ENCODE peak calls at places on chromosomes 7 and 10, in six cellular contexts. One of them, this sample, is unnamed. For H3K27me3, the result is how much of the 10 kb centered on the place peaks cover.

GRCh38 chr7:155769701-155770100 is 42.6 kb downstream of the SHH start:
- DNase-seq in HepG2: no peak
- DNase-seq in GM12878: no peak
- DNase-seq in SK-N-SH: no peak
- DNase-seq in K562: no peak
- DNase-seq in H1: no peak
- DNase-seq in this sample: no peak

GRCh38 chr10:472241-472910 is 217.1 kb downstream of the DIP2C start:
- DNase-seq in HepG2: no peak
- DNase-seq in GM12878: no peak
- DNase-seq in SK-N-SH: no peak
- DNase-seq in K562: no peak
- DNase-seq in H1: no peak
- DNase-seq in this sample: no peak

GRCh38 chr10:73232887-73233286 is 14.2 kb downstream of the DNAJC9 start:
- DNase-seq in HepG2: no peak
- DNase-seq in GM12878: no peak
- DNase-seq in SK-N-SH: no peak
- DNase-seq in K562: peak
- DNase-seq in H1: no peak
- DNase-seq in this sample: no peak

GRCh38 chr10:114310346-114310745 is 71.3 kb downstream of the VWA2 start:
- DNase-seq in HepG2: no peak
- DNase-seq in GM12878: no peak
- DNase-seq in SK-N-SH: peak
- DNase-seq in K562: no peak
- DNase-seq in H1: no peak
- DNase-seq in this sample: no peak

GRCh38 chr7:113087278-113087998 is 811 bp upstream of the GPR85 start:
- DNase-seq in HepG2: peak
- DNase-seq in GM12878: no peak
- DNase-seq in SK-N-SH: peak
- DNase-seq in K562: peak
- DNase-seq in H1: no peak
- DNase-seq in this sample: peak

GRCh38 chr7:155231941-155232340 is 65.7 kb upstream of the INSIG1 start:
- DNase-seq in HepG2: no peak
- DNase-seq in GM12878: no peak
- DNase-seq in SK-N-SH: no peak
- DNase-seq in K562: no peak
- DNase-seq in H1: no peak
- DNase-seq in this sample: no peak

GRCh38 chr10:131802991-131803390 is 97.8 kb upstream of the PPP2R2D start:
- DNase-seq in HepG2: no peak
- DNase-seq in GM12878: no peak
- DNase-seq in SK-N-SH: no peak
- DNase-seq in K562: no peak
- DNase-seq in H1: no peak
- DNase-seq in this sample: no peak

GRCh38 chr7:117470777-117471176 is 9.0 kb upstream of the CFTR start:
- DNase-seq in HepG2: no peak
- DNase-seq in GM12878: peak
- DNase-seq in SK-N-SH: no peak
- DNase-seq in K562: no peak
- DNase-seq in H1: no peak
- DNase-seq in this sample: no peak

GRCh38 chr10:94274142-94274787 is 88.5 kb downstream of the NOC3L start:
- DNase-seq in HepG2: no peak
- DNase-seq in GM12878: no peak
- DNase-seq in SK-N-SH: no peak
- DNase-seq in K562: no peak
- DNase-seq in H1: no peak
- DNase-seq in this sample: no peak

GRCh38 chr7:66627876-66628360 is 763 bp upstream of the KCTD7 start:
- DNase-seq in HepG2: peak
- DNase-seq in GM12878: no peak
- DNase-seq in SK-N-SH: no peak
- DNase-seq in K562: no peak
- DNase-seq in H1: no peak
- DNase-seq in this sample: peak

GRCh38 chr7:113338297-113338696 is 219.9 kb upstream of the SMIM30 start:
- DNase-seq in HepG2: no peak
- DNase-seq in GM12878: no peak
- DNase-seq in SK-N-SH: no peak
- DNase-seq in K562: no peak
- DNase-seq in H1: no peak
- DNase-seq in this sample: no peak

GRCh38 chr7:67618569-67619543 is 622.2 kb downstream of the TYW1 start:
- DNase-seq in HepG2: no peak
- DNase-seq in GM12878: no peak
- DNase-seq in SK-N-SH: peak
- DNase-seq in K562: no peak
- DNase-seq in H1: peak
- DNase-seq in this sample: no peak

GRCh38 chr7:73973091-73973490 is 54.9 kb upstream of the ELN start:
- DNase-seq in HepG2: no peak
- DNase-seq in GM12878: no peak
- DNase-seq in SK-N-SH: no peak
- DNase-seq in K562: no peak
- DNase-seq in H1: no peak
- DNase-seq in this sample: no peak

GRCh38 chr7:157739650-157740049 is 402.8 kb downstream of the DNAJB6 start:
- DNase-seq in HepG2: no peak
- DNase-seq in GM12878: no peak
- DNase-seq in SK-N-SH: no peak
- DNase-seq in K562: peak
- DNase-seq in H1: no peak
- DNase-seq in this sample: no peak

GRCh38 chr10:73398024-73398423 is 15.8 kb downstream of the ANXA7 start:
- DNase-seq in HepG2: no peak
- DNase-seq in GM12878: no peak
- DNase-seq in SK-N-SH: no peak
- DNase-seq in K562: peak
- DNase-seq in H1: no peak
- DNase-seq in this sample: no peak

GRCh38 chr7:35314354-35314753 is 60.5 kb upstream of the TBX20 start:
- DNase-seq in HepG2: no peak
- DNase-seq in GM12878: no peak
- DNase-seq in SK-N-SH: no peak
- DNase-seq in K562: no peak
- DNase-seq in H1: no peak
- DNase-seq in this sample: no peak

GRCh38 chr7:45625714-45626440 is 51.7 kb downstream of the ADCY1 start:
- DNase-seq in HepG2: no peak
- DNase-seq in GM12878: no peak
- DNase-seq in SK-N-SH: no peak
- DNase-seq in K562: no peak
- DNase-seq in H1: no peak
- DNase-seq in this sample: no peak

GRCh38 chr7:135923700-135924261 is 53.4 kb downstream of the MTPN start:
- DNase-seq in HepG2: no peak
- DNase-seq in GM12878: no peak
- DNase-seq in SK-N-SH: no peak
- DNase-seq in K562: peak
- DNase-seq in H1: no peak
- DNase-seq in this sample: no peak

GRCh38 chr10:130719447-130719752 is 583.2 kb downstream of the GLRX3 start:
- DNase-seq in HepG2: no peak
- DNase-seq in GM12878: no peak
- DNase-seq in SK-N-SH: no peak
- DNase-seq in K562: no peak
- DNase-seq in H1: no peak
- DNase-seq in this sample: no peak

GRCh38 chr10:112949875-112950507 is at the start of gene TCF7L2:
- DNase-seq in HepG2: peak
- DNase-seq in GM12878: no peak
- DNase-seq in SK-N-SH: peak
- DNase-seq in K562: peak
- DNase-seq in H1: peak
- DNase-seq in this sample: peak

GRCh38 chr7:80935971-80936370 is 17.1 kb upstream of the SEMA3C start:
- DNase-seq in HepG2: no peak
- DNase-seq in GM12878: no peak
- DNase-seq in SK-N-SH: no peak
- DNase-seq in K562: no peak
- DNase-seq in H1: no peak
- DNase-seq in this sample: no peak

GRCh38 chr10:114271779-114272167 is 32.7 kb downstream of the VWA2 start:
- DNase-seq in HepG2: no peak
- DNase-seq in GM12878: no peak
- DNase-seq in SK-N-SH: no peak
- DNase-seq in K562: no peak
- DNase-seq in H1: no peak
- DNase-seq in this sample: no peak

GRCh38 chr7:156376317-156376716 is 264.3 kb upstream of the RNF32 start:
- DNase-seq in HepG2: no peak
- DNase-seq in GM12878: no peak
- DNase-seq in SK-N-SH: no peak
- DNase-seq in K562: no peak
- DNase-seq in H1: no peak
- DNase-seq in this sample: no peak

GRCh38 chr7:105402221-105403095 is 13.7 kb upstream of the SRPK2 start:
- DNase-seq in HepG2: no peak
- DNase-seq in GM12878: no peak
- DNase-seq in SK-N-SH: no peak
- DNase-seq in K562: no peak
- DNase-seq in H1: no peak
- DNase-seq in this sample: no peak

GRCh38 chr7:36984710-36985308 is 260.5 kb upstream of the AOAH start:
- DNase-seq in HepG2: no peak
- DNase-seq in GM12878: no peak
- DNase-seq in SK-N-SH: no peak
- DNase-seq in K562: no peak
- DNase-seq in H1: no peak
- DNase-seq in this sample: peak

GRCh38 chr10:106816318-106817085 is 348.0 kb downstream of the SORCS1 start:
- DNase-seq in HepG2: no peak
- DNase-seq in GM12878: no peak
- DNase-seq in SK-N-SH: peak
- DNase-seq in K562: no peak
- DNase-seq in H1: no peak
- DNase-seq in this sample: no peak

GRCh38 chr7:152336754-152337368 is 98.9 kb downstream of the KMT2C start:
- DNase-seq in HepG2: peak
- DNase-seq in GM12878: no peak
- DNase-seq in SK-N-SH: peak
- DNase-seq in K562: no peak
- DNase-seq in H1: no peak
- DNase-seq in this sample: peak

GRCh38 chr7:30893357-30893756 is 18.3 kb upstream of the AQP1 start:
- DNase-seq in HepG2: no peak
- DNase-seq in GM12878: no peak
- DNase-seq in SK-N-SH: peak
- DNase-seq in K562: no peak
- DNase-seq in H1: no peak
- DNase-seq in this sample: no peak
- TF ChIP-seq GABPA in HepG2: no peak
- TF ChIP-seq GABPA in GM12878: no peak
- TF ChIP-seq GABPA in SK-N-SH: no peak
- TF ChIP-seq GABPA in K562: no peak
- TF ChIP-seq GABPA in H1: no peak
- TF ChIP-seq GABPA in this sample: no peak

GRCh38 chr10:89954787-89955566 is 253.6 kb downstream of the KIF20B start:
- DNase-seq in HepG2: no peak
- DNase-seq in GM12878: peak
- DNase-seq in SK-N-SH: no peak
- DNase-seq in K562: no peak
- DNase-seq in H1: no peak
- DNase-seq in this sample: no peak
- TF ChIP-seq CTCF in HepG2: no peak
- TF ChIP-seq CTCF in GM12878: no peak
- TF ChIP-seq CTCF in SK-N-SH: peak
- TF ChIP-seq CTCF in K562: no peak
- TF ChIP-seq CTCF in H1: peak
- TF ChIP-seq CTCF in this sample: no peak

GRCh38 chr7:27170936-27171635 is 3.0 kb downstream of the HOXA10 start:
- DNase-seq in HepG2: peak
- DNase-seq in GM12878: no peak
- DNase-seq in SK-N-SH: no peak
- DNase-seq in K562: no peak
- DNase-seq in H1: no peak
- DNase-seq in this sample: no peak
- H3K27me3 ChIP-seq in HepG2: half or more
- H3K27me3 ChIP-seq in GM12878: under half
- H3K27me3 ChIP-seq in SK-N-SH: half or more
- H3K27me3 ChIP-seq in K562: under half
- H3K27me3 ChIP-seq in H1: half or more
- H3K27me3 ChIP-seq in this sample: half or more

GRCh38 chr10:3067045-3067858 is at the start of gene PFKP:
- DNase-seq in HepG2: no peak
- DNase-seq in GM12878: no peak
- DNase-seq in SK-N-SH: peak
- DNase-seq in K562: peak
- DNase-seq in H1: no peak
- DNase-seq in this sample: no peak
- TF ChIP-seq GABPA in HepG2: no peak
- TF ChIP-seq GABPA in GM12878: no peak
- TF ChIP-seq GABPA in SK-N-SH: no peak
- TF ChIP-seq GABPA in K562: no peak
- TF ChIP-seq GABPA in H1: no peak
- TF ChIP-seq GABPA in this sample: no peak

DNA sequence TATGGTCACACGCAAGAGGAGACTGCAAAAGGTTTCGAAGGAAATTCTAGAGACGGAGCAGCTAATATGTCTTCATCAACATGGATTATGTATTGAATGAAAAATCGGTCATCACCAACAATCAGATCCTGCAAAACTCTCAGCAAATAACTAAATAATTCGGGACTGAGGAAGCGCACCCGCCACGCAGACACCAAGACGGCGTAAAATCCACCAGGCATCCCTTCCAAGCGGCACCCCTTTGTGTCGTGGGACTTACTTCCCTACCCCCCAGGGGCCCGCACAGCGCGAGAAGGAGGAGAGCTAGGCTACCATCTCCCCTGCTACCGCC is 749 bp downstream of the ARL3 start:
- DNase-seq in HepG2: no peak
- DNase-seq in GM12878: no peak
- DNase-seq in SK-N-SH: no peak
- DNase-seq in K562: no peak
- DNase-seq in H1: no peak
- DNase-seq in this sample: no peak
- TF ChIP-seq CTCF in HepG2: no peak
- TF ChIP-seq CTCF in GM12878: peak
- TF ChIP-seq CTCF in SK-N-SH: peak
- TF ChIP-seq CTCF in K562: peak
- TF ChIP-seq CTCF in H1: no peak
- TF ChIP-seq CTCF in this sample: no peak

DNA sequence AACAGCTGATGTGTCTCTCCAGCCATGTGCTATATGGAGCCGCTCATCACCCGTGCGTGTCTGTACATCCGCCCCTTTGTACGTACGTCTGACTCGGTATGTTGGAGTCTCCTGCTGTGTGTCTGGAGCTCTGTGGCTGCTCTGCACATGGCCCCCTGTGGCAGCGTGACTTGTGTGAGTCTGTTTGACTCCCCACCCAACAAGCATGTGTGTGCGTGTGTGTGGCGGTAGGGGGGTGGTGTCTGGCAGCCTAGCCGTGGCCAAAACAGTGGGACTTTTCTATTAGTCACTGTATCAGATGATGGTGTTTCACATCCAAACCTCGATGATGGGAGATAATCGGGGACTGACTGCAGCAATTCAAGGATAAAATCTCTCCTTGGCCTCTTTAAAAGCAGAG is 94.1 kb downstream of the COL13A1 start:
- DNase-seq in HepG2: no peak
- DNase-seq in GM12878: no peak
- DNase-seq in SK-N-SH: peak
- DNase-seq in K562: no peak
- DNase-seq in H1: no peak
- DNase-seq in this sample: no peak
- H3K27me3 ChIP-seq in HepG2: under half
- H3K27me3 ChIP-seq in GM12878: under half
- H3K27me3 ChIP-seq in SK-N-SH: under half
- H3K27me3 ChIP-seq in K562: under half
- H3K27me3 ChIP-seq in H1: under half
- H3K27me3 ChIP-seq in this sample: under half

This sample was measured in HL-60.